ENCODE peak calls at places on chromosomes 4 and X, in four cellular contexts. One of them, this sample, is unnamed.
A peak's percentile ranks its signal among the peaks of the same experiment; 100 is the strongest.

GRCh38 chrX:103722505-103722904 is 11.8 kb downstream of the TMEM31 start:
- DNase-seq in right lobe of liver: no peak
- DNase-seq in tibial nerve: no peak
- DNase-seq in transverse colon: no peak
- DNase-seq in this sample: no peak

GRCh38 chrX:151830911-151831310 is 81.8 kb upstream of the MAGEA4 start:
- DNase-seq in tibial nerve: no peak
- DNase-seq in right lobe of liver: no peak
- DNase-seq in transverse colon: no peak
- DNase-seq in this sample: no peak

GRCh38 chr4:6996481-6996880 is 46.7 kb upstream of the TADA2B start:
- DNase-seq in tibial nerve: no peak
- DNase-seq in transverse colon: no peak
- DNase-seq in right lobe of liver: no peak
- DNase-seq in this sample: no peak

GRCh38 chr4:129545599-129546278 is 449.8 kb downstream of the C4orf33 start:
- DNase-seq in transverse colon: peak; percentile 31
- DNase-seq in right lobe of liver: peak; percentile 88
- DNase-seq in tibial nerve: peak; percentile 18
- DNase-seq in this sample: peak; percentile 41

GRCh38 chrX:104922206-104922621 is 298.3 kb downstream of the TEX13A start:
- DNase-seq in right lobe of liver: peak; percentile 68
- DNase-seq in transverse colon: peak; percentile 75
- DNase-seq in tibial nerve: peak; percentile 26
- DNase-seq in this sample: peak; percentile 39

GRCh38 chr4:182560358-182560757 is 317.2 kb downstream of the TENM3 start:
- DNase-seq in transverse colon: no peak
- DNase-seq in right lobe of liver: no peak
- DNase-seq in tibial nerve: no peak
- DNase-seq in this sample: no peak

GRCh38 chr4:6855692-6856297 is 53.8 kb upstream of the TBC1D14 start:
- DNase-seq in transverse colon: no peak
- DNase-seq in tibial nerve: no peak
- DNase-seq in right lobe of liver: no peak
- DNase-seq in this sample: no peak

GRCh38 chr4:150211016-150211415 is 132.8 kb downstream of the DCLK2 start:
- DNase-seq in transverse colon: no peak
- DNase-seq in right lobe of liver: no peak
- DNase-seq in tibial nerve: no peak
- DNase-seq in this sample: no peak

GRCh38 chrX:136909119-136909705 is 28.7 kb upstream of the RBMX start:
- DNase-seq in tibial nerve: peak; percentile 68
- DNase-seq in right lobe of liver: peak; percentile 78
- DNase-seq in transverse colon: peak; percentile 84
- DNase-seq in this sample: peak; percentile 65

GRCh38 chrX:22999696-23000223 is at the start of gene DDX53:
- DNase-seq in transverse colon: no peak
- DNase-seq in tibial nerve: no peak
- DNase-seq in right lobe of liver: no peak
- DNase-seq in this sample: no peak

GRCh38 chr4:55447826-55448225 is 52.1 kb downstream of the TMEM165 start:
- DNase-seq in transverse colon: no peak
- DNase-seq in tibial nerve: no peak
- DNase-seq in right lobe of liver: no peak
- DNase-seq in this sample: no peak

GRCh38 chr4:472881-473574 is 25.9 kb downstream of the ZNF721 start:
- DNase-seq in right lobe of liver: no peak
- DNase-seq in tibial nerve: no peak
- DNase-seq in transverse colon: no peak
- DNase-seq in this sample: no peak

GRCh38 chr4:74039065-74039763 is 725 bp upstream of the CXCL3 start:
- DNase-seq in tibial nerve: no peak
- DNase-seq in transverse colon: no peak
- DNase-seq in right lobe of liver: no peak
- DNase-seq in this sample: no peak

GRCh38 chr4:74042681-74043080 is 4.2 kb upstream of the CXCL3 start:
- DNase-seq in transverse colon: peak; percentile 43
- DNase-seq in tibial nerve: no peak
- DNase-seq in right lobe of liver: no peak
- DNase-seq in this sample: no peak

GRCh38 chr4:74037076-74037475 is 1.4 kb downstream of the CXCL3 start:
- DNase-seq in right lobe of liver: no peak
- DNase-seq in transverse colon: no peak
- DNase-seq in tibial nerve: no peak
- DNase-seq in this sample: no peak

GRCh38 chr4:74041418-74041817 is 2.9 kb upstream of the CXCL3 start:
- DNase-seq in transverse colon: no peak
- DNase-seq in right lobe of liver: no peak
- DNase-seq in tibial nerve: no peak
- DNase-seq in this sample: no peak

GRCh38 chr4:74038161-74039064 is at the start of gene CXCL3:
- DNase-seq in transverse colon: peak; percentile 86
- DNase-seq in right lobe of liver: peak; percentile 91
- DNase-seq in tibial nerve: peak; percentile 35
- DNase-seq in this sample: peak; percentile 48
- TF ChIP-seq POLR2A in transverse colon: peak; percentile 54
- TF ChIP-seq POLR2A in right lobe of liver: peak; percentile 24
- TF ChIP-seq POLR2A in tibial nerve: peak; percentile 12
- TF ChIP-seq POLR2A in this sample: peak; percentile 16

GRCh38 chr4:25313194-25313895 is 771 bp downstream of the ZCCHC4 start:
- DNase-seq in tibial nerve: no peak
- DNase-seq in right lobe of liver: no peak
- DNase-seq in transverse colon: no peak
- DNase-seq in this sample: no peak

GRCh38 chr4:25310825-25311210 is 1.8 kb upstream of the ZCCHC4 start:
- DNase-seq in right lobe of liver: no peak
- DNase-seq in tibial nerve: no peak
- DNase-seq in transverse colon: no peak
- DNase-seq in this sample: no peak

GRCh38 chr4:25310066-25310824 is 2.3 kb upstream of the ZCCHC4 start:
- DNase-seq in transverse colon: no peak
- DNase-seq in tibial nerve: no peak
- DNase-seq in right lobe of liver: no peak
- DNase-seq in this sample: no peak

GRCh38 chr4:25308761-25309160 is 3.8 kb upstream of the ZCCHC4 start:
- DNase-seq in tibial nerve: no peak
- DNase-seq in right lobe of liver: no peak
- DNase-seq in transverse colon: no peak
- DNase-seq in this sample: no peak

DNA sequence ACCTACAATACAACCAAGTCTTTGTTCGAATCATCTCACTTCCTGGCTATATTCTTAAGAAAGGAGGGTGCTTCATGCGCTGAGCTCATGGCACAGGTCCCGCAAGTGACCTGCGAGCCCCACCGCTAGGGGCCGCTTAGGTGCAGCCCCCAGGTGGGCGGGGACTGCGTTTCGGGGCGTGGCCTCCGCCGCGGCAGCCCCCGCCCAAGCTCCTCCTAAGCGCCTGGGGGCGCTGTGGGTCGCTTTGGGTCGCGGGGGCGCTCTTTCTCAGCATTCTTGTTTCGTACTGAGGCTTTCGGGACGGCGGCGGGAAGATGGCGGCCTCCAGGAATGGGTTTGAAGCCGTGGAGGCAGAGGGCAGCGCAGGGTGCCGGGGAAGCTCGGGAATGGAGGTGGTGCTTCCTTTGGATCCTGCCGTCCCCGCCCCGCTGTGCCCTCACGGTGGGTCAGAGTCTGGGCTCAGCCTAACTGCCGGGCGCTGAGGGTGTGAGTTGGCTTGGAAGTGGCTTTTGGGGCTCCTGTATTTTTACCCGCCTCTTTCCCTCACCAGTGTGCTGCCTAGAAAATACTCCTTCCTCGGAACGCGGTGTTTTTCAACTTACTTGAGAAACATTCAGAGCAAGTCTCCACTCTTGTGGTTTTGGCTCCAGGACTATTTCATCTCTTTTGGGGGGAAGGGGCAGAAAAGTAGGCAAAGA is at the start of gene ZCCHC4:
- DNase-seq in right lobe of liver: peak; percentile 90
- DNase-seq in transverse colon: peak; percentile 92
- DNase-seq in tibial nerve: peak; percentile 78
- DNase-seq in this sample: peak; percentile 86
- TF ChIP-seq POLR2A in right lobe of liver: peak; percentile 66
- TF ChIP-seq POLR2A in transverse colon: peak; percentile 64
- TF ChIP-seq POLR2A in tibial nerve: no peak
- TF ChIP-seq POLR2A in this sample: no peak

GRCh38 chrX:47651043-47651905 is 911 bp upstream of the ELK1 start:
- DNase-seq in right lobe of liver: no peak
- DNase-seq in tibial nerve: no peak
- DNase-seq in transverse colon: no peak
- DNase-seq in this sample: no peak
- TF ChIP-seq POLR2A in right lobe of liver: peak; percentile 50
- TF ChIP-seq POLR2A in tibial nerve: peak; percentile 42
- TF ChIP-seq POLR2A in transverse colon: no peak
- TF ChIP-seq POLR2A in this sample: peak; percentile 23

DNA sequence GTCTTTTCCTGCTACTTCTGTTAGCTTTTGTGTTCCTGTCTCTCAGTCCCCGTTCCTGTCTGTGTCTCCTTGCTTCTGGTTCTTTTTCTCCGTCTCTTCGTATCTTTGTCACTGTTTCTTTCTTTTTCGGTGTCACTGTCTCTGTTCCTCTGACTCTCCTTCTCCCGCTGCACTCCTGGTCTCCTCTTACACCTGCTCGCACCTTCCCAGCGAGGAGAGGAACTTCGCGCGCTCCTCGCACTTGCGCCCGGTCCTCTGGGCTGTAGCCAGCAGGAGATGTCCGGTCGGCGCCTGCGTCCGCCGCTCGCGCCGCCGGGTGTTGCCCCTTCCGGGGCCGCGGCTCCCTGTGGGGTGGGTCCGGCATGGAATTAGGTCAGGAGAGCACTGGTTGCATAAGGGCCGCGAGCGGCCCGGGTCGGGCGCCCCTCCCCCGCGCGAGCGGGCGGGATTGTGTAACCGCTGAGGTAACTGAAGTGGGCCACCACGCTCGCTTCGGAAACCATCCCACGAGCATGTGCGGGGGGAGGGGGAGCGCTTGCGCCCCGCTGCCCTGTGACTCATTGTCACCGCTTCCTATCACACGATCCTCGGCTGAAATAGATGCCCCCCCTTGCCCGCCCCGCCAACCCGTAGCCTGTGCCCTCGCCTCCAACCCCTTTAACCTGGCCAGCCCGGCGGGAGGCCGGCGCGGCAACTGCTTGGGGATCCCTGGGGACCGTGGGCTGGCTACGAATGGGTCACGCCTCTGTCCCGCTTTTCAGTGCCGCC is 1.6 kb downstream of the LONRF3 start:
- DNase-seq in transverse colon: peak; percentile 78
- DNase-seq in right lobe of liver: peak; percentile 82
- DNase-seq in tibial nerve: peak; percentile 61
- DNase-seq in this sample: peak; percentile 25
- TF ChIP-seq POLR2A in transverse colon: peak; percentile 15
- TF ChIP-seq POLR2A in right lobe of liver: peak; percentile 62
- TF ChIP-seq POLR2A in tibial nerve: peak; percentile 28
- TF ChIP-seq POLR2A in this sample: peak; percentile 16

GRCh38 chr4:184384056-184384809 is 90.1 kb downstream of the IRF2 start:
- DNase-seq in right lobe of liver: peak; percentile 45
- DNase-seq in transverse colon: peak; percentile 59
- DNase-seq in tibial nerve: no peak
- DNase-seq in this sample: peak; percentile 71
- TF ChIP-seq POLR2A in right lobe of liver: peak; percentile 80
- TF ChIP-seq POLR2A in transverse colon: peak; percentile 34
- TF ChIP-seq POLR2A in tibial nerve: no peak
- TF ChIP-seq POLR2A in this sample: peak; percentile 18

GRCh38 chrX:318068-318738 is 393 bp downstream of the GTPBP6 start:
- DNase-seq in right lobe of liver: peak; percentile 98
- DNase-seq in tibial nerve: peak; percentile 100
- DNase-seq in transverse colon: peak; percentile 99
- DNase-seq in this sample: peak; percentile 99
- TF ChIP-seq POLR2A in right lobe of liver: peak; percentile 62
- TF ChIP-seq POLR2A in tibial nerve: peak; percentile 75
- TF ChIP-seq POLR2A in transverse colon: peak; percentile 82
- TF ChIP-seq POLR2A in this sample: peak; percentile 59